ENCODE peak calls at places on chromosomes 5 and 9, in six cellular contexts. E is PC-3, D is gastrocnemius medialis, H is HCT116, Z is uterus, O is upper lobe of left lung. T is an unnamed sample. For H3K4me1, the result is how much of the 10 kb centered on the place peaks cover.

GRCh38 chr5:33978307-33978706 is 6.2 kb downstream of the SLC45A2 start:
- DNase-seq in E (no peak), D (no peak), H (no peak), Z (no peak), O (no peak), T (no peak)

GRCh38 chr5:137498301-137498735 is 808 bp downstream of the SPOCK1 start:
- DNase-seq in E (peak), D (peak), H (no peak), Z (no peak), O (peak), T (no peak)

GRCh38 chr9:127780126-127780885 is 1.8 kb upstream of the SH2D3C start:
- DNase-seq in E (no peak), D (no peak), H (no peak), Z (no peak), O (no peak), T (no peak)

GRCh38 chr9:72041775-72042194 is 18.6 kb downstream of the C9orf57 start:
- DNase-seq in E (peak), D (peak), H (no peak), Z (peak), O (no peak), T (no peak)

GRCh38 chr5:128015978-128016377 is 67.6 kb upstream of the SLC12A2 start:
- DNase-seq in E (no peak), D (no peak), H (no peak), Z (no peak), O (no peak), T (no peak)

GRCh38 chr9:110148384-110148783 is 59.6 kb downstream of the C9orf152 start:
- DNase-seq in E (no peak), D (no peak), H (no peak), Z (no peak), O (no peak), T (no peak)

GRCh38 chr9:116062206-116062550 is 91.4 kb upstream of the PAPPA start:
- DNase-seq in E (no peak), D (no peak), H (no peak), Z (no peak), O (no peak), T (no peak)

GRCh38 chr9:114366334-114367128 is 21.3 kb downstream of the AKNA start:
- DNase-seq in E (peak), D (no peak), H (no peak), Z (no peak), O (no peak), T (no peak)

GRCh38 chr5:23105021-23105420 is 251.9 kb upstream of the CDH12 start:
- DNase-seq in E (no peak), D (no peak), H (no peak), Z (no peak), O (peak), T (no peak)

GRCh38 chr9:124344291-124345050 is 70.8 kb downstream of the PSMB7 start:
- DNase-seq in E (no peak), D (no peak), H (no peak), Z (no peak), O (peak), T (no peak)

GRCh38 chr9:136725612-136726011 is 13.2 kb downstream of the DIPK1B start:
- DNase-seq in E (peak), D (no peak), H (no peak), Z (no peak), O (no peak), T (no peak)

GRCh38 chr5:150595466-150596031 is 44.9 kb upstream of the SYNPO start:
- DNase-seq in E (no peak), D (no peak), H (no peak), Z (no peak), O (no peak), T (no peak)

GRCh38 chr5:150598046-150598445 is 42.4 kb upstream of the SYNPO start:
- DNase-seq in E (no peak), D (no peak), H (no peak), Z (no peak), O (no peak), T (no peak)

GRCh38 chr5:150596313-150596712 is 44.1 kb upstream of the SYNPO start:
- DNase-seq in E (no peak), D (no peak), H (no peak), Z (no peak), O (no peak), T (peak)

GRCh38 chr5:150598821-150599273 is 41.6 kb upstream of the SYNPO start:
- DNase-seq in E (no peak), D (no peak), H (no peak), Z (no peak), O (no peak), T (no peak)

DNA sequence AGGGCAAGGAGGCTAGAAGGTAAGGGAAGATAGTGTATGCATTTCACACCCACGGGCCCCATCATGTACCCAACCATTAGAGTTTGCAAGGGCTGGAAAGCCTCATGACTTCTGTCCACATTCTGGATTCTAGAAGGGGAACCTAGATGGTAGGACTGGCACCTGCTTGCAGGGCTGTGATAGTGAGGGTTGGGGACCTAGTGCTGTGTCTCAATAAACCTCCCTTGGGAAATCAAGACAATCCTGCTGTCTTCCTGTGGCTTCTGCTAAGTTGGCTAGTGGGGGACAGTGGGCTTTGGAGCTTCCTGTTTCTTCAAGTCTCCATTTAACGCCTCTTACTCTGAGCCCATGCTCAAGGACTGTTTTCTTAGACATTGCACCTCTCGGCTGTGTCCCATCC is 43.6 kb upstream of the SYNPO start:
- DNase-seq in E (no peak), D (no peak), H (no peak), Z (no peak), O (no peak), T (no peak)
- H3K27ac ChIP-seq in E (no peak), D (peak), H (no peak), Z (peak), O (peak), T (peak)

DNA sequence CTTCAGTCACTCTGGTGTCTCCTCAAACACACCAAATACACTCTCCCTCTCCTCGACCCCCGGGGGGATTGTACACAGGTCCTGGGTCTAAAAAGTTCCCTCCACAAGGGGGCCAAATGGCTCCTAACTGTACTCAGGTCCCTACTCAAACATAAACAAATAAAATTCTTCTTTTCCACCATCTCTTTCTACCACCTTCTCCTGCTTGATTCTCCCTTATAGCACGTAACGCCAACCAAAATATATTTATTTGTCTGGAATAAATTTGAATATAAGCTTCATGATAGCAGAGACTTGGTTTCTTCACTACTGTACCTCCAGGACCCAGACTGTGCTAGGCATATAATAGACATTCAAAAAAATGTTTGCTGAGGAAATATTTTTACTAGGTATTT is 21.4 kb downstream of the ZNF608 start:
- DNase-seq in E (no peak), D (no peak), H (no peak), Z (no peak), O (no peak), T (no peak)
- H3K4me1 ChIP-seq in E (under half), D (under half), H (under half), Z (under half), O (under half), T (under half)

GRCh38 chr5:132497488-132497997 is 7.0 kb upstream of the IRF1 start:
- DNase-seq in E (peak), D (peak), H (no peak), Z (peak), O (no peak), T (peak)
- H3K27ac ChIP-seq in E (peak), D (peak), H (peak), Z (peak), O (peak), T (peak)

DNA sequence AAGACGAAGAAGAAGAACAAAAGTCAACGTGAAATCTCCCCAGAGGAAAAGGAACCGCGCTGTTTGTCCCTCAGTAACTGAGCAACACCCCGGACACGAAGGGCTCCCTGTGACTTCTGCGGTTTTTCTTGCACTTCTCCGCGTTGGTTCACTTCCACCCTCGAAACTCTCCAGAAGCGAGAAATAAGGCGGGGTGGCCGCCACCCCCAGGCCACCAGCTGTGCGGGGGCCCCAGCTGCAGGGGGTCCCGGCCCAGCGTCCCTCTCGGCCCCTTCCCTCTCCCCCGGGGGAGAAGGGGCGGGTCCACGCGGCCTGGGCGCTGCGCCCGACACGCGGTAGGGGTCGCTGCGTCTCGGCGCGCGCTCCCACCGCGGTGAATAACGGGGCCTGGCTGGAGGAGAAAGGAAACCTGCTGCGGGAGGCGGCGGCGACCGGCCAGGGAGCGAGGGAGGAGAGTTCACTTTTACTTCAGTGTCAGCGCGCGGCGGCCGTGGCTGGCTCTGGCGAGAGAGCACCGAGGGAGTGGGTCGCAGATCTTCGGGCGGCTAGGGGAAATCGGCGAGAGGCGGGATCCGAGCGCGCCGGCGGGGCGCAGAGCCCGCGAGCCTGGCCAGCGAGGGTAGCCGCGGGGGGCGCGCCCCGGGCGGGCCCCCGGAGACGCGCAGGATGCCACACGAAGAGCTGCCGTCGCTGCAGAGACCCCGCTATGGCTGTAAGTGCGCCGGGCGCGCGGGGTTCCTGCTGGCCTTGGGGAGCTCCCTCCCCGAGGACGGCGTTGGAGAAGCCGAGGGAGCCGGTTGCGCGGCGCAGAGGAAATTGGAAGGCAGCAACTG is at the start of gene IQGAP2:
- DNase-seq in E (peak), D (peak), H (peak), Z (peak), O (peak), T (peak)
- H3K4me1 ChIP-seq in E (under half), D (under half), H (under half), Z (under half), O (under half), T (under half)

T was measured in ascending aorta.